ENCODE peak calls at places on chromosome 22, in seven cellular contexts. I is ovary, H is cardiac fibroblast, L is cardiac muscle cell, D is fibroblast of lung, C is esophagus squamous epithelium, Q is progenitor cell of endocrine pancreas. O is an unnamed sample.
A peak's percentile ranks its signal among the peaks of the same experiment; 100 is the strongest.

GRCh38 chr22:41524809-41525449 is 19.3 kb downstream of the POLR3H start:
- DNase-seq in Q (no peak), D (no peak), L (no peak), C (no peak), I (peak; percentile 53), H (peak; percentile 33), O (no peak)

GRCh38 chr22:36562261-36562835 is 33.4 kb upstream of the EIF3D start:
- DNase-seq in Q (no peak), D (peak; percentile 48), H (peak; percentile 75), C (no peak), L (no peak), I (no peak), O (no peak)

GRCh38 chr22:32123657-32124056 is 35.4 kb downstream of the C22orf42 start:
- DNase-seq in L (no peak), C (no peak), H (no peak), D (no peak), Q (no peak), I (no peak), O (no peak)

GRCh38 chr22:20159088-20159487 is 8.2 kb upstream of the CCDC188 start:
- DNase-seq in I (no peak), H (no peak), Q (no peak), L (peak; percentile 42), D (no peak), C (no peak), O (no peak)

GRCh38 chr22:19043111-19044085 is 78.8 kb downstream of the DGCR2 start:
- DNase-seq in I (no peak), C (no peak), L (no peak), H (peak; percentile 9), D (peak; percentile 15), Q (no peak), O (no peak)

GRCh38 chr22:48240165-48240934 is 1477.9 kb downstream of the TBC1D22A start:
- DNase-seq in H (no peak), D (no peak), Q (no peak), I (no peak), C (no peak), L (no peak), O (no peak)

GRCh38 chr22:35446365-35446764 is 46.4 kb downstream of the MCM5 start:
- DNase-seq in I (no peak), Q (no peak), H (peak; percentile 88), L (no peak), D (peak; percentile 97), C (no peak), O (no peak)

GRCh38 chr22:32175751-32176644 is 16.9 kb upstream of the C22orf42 start:
- DNase-seq in D (no peak), H (no peak), I (no peak), L (peak; percentile 42), Q (peak; percentile 30), C (no peak), O (no peak)

GRCh38 chr22:42820075-42820763 is 36.9 kb downstream of the ARFGAP3 start:
- DNase-seq in Q (no peak), H (peak; percentile 74), L (peak; percentile 42), I (no peak), C (no peak), D (peak; percentile 77), O (no peak)

GRCh38 chr22:40405178-40406062 is 35.0 kb downstream of the SGSM3 start:
- DNase-seq in D (no peak), Q (no peak), I (no peak), C (no peak), H (no peak), L (no peak), O (no peak)

GRCh38 chr22:23899042-23899745 is 5.0 kb downstream of the MIF start:
- DNase-seq in D (no peak), C (no peak), H (no peak), Q (no peak), I (no peak), L (no peak), O (no peak)

GRCh38 chr22:29353860-29354259 is 34.5 kb downstream of the AP1B1 start:
- DNase-seq in C (no peak), D (no peak), H (no peak), L (no peak), I (no peak), Q (no peak), O (no peak)

GRCh38 chr22:29359469-29359868 is 28.9 kb downstream of the AP1B1 start:
- DNase-seq in L (peak; percentile 89), D (peak; percentile 54), I (peak; percentile 67), Q (no peak), C (no peak), H (peak; percentile 62), O (peak; percentile 50)
- TF ChIP-seq CTCF in L (peak; percentile 81), D (peak; percentile 59), I (peak; percentile 47), Q (peak; percentile 51), C (no peak), H (peak; percentile 78), O (peak; percentile 75)

DNA sequence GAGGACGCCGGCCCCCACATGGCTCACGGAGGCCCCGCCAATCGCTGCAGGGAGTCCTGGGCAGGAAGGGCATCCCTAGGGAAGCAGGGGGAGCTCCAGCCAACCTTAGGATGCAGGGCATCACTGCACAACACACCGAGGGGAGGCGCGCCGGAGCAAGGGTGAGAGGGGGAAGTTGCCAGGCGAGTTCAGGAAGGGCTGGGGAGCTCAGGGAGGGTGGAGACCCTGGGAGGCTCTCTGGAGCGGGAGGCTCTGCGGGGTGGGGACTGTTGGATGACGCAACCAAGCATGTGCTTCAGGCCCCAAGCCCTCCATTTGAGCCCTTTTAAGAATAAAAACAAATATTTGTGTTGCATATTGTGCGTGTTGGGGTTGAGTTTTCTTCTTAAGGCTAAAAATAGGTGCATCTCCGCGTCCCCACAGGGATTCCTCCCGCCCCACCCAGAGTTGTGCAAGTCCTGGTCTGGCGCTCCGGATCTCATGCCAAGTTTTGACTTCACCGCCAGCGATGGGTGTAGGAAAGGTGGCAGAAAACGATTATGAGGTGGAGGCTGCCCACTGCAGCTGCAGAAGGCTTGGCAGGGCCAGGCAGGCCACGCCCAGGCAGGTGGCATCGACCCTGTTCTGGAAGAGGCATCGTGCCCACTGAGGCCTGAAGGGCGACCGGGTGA is 65.2 kb downstream of the WNT7B start:
- DNase-seq in C (no peak), L (no peak), H (peak; percentile 78), I (no peak), Q (no peak), D (peak; percentile 18), O (no peak)
- TF ChIP-seq CTCF in C (no peak), L (no peak), H (no peak), I (no peak), Q (no peak), D (no peak), O (no peak)

GRCh38 chr22:21642584-21643448 is 714 bp downstream of the SDF2L1 start:
- DNase-seq in D (peak; percentile 37), L (peak; percentile 61), C (no peak), H (peak; percentile 63), I (no peak), Q (peak; percentile 45), O (no peak)

GRCh38 chr22:21640810-21641209 is 1.3 kb upstream of the SDF2L1 start:
- DNase-seq in Q (no peak), C (no peak), I (no peak), H (no peak), L (no peak), D (no peak), O (no peak)

GRCh38 chr22:21641417-21641794 is 696 bp upstream of the SDF2L1 start:
- DNase-seq in Q (no peak), L (peak; percentile 68), H (peak; percentile 70), I (no peak), D (peak; percentile 42), C (no peak), O (no peak)

GRCh38 chr22:21641795-21642583 is at the start of gene SDF2L1:
- DNase-seq in L (peak; percentile 99), C (peak; percentile 94), D (peak; percentile 99), H (peak; percentile 99), Q (peak; percentile 93), I (peak; percentile 96), O (peak; percentile 99)

GRCh38 chr22:21643533-21644357 is 1.6 kb downstream of the SDF2L1 start:
- DNase-seq in Q (no peak), H (no peak), C (no peak), I (no peak), L (no peak), D (no peak), O (no peak)
- TF ChIP-seq CTCF in Q (no peak), H (no peak), C (no peak), I (no peak), L (peak; percentile 14), D (no peak), O (peak; percentile 12)

DNA sequence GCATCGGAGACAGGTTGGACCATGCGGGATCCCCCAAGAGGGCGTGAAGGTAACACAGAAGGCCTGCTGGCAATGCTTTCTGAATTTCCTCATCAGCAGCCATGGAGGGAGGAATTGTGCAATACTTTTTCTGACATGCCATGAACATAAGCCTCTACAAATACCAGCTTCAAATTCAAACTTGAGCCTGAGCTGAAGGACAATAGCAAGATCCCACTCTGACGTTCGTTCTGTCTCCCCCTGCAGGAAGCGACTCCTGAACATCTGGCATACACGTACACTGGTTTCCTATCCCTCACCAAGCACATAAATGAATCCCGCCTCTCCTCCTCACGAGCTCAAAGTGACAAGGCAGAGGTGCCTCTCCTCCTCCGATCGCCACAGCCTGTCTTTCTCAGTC is 312.2 kb downstream of the BRD1 start:
- DNase-seq in Q (no peak), I (no peak), D (no peak), L (no peak), C (no peak), H (no peak), O (no peak)
- TF ChIP-seq CTCF in Q (peak; percentile 13), I (no peak), D (no peak), L (no peak), C (no peak), H (no peak), O (no peak)

DNA sequence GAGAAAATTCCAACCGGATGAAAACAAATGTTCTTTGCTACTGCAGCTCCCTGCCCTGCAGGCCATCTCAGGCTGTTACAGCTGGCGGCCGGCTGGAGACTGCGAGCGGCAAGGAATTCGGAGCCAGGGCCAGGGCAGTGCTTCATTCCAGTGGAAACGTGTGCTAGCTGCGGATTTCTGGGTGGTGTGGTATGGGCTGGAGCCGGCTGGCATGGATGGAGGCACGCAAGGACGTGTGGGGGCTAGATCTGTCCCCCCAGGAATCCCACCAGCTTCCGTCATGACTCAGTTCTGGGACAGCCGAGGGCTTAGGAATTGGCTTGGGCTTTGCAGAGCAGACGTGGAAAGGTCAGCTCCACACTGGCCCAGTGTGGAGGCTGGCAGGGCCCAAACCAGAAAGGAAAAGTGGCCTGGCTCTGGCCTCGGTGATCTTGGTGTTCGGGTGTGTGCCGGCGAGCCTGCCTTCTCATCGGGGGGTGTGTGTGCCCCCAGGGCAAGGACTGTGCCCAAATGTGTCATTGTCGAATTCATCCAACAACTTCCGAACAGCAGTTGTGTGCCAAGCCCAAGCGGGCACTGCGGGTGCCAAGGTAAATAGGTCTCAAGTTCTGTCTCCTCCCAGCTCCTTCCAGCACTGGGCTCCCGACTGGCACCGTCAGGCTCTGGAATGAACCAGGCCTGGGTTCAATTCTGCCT is 48.1 kb upstream of the SHISAL1 start:
- DNase-seq in H (peak; percentile 40), Q (no peak), L (no peak), D (peak; percentile 93), I (peak; percentile 53), C (no peak), O (no peak)
- TF ChIP-seq CTCF in H (peak; percentile 36), Q (peak; percentile 13), L (peak; percentile 46), D (peak; percentile 15), I (peak; percentile 28), C (no peak), O (no peak)

DNA sequence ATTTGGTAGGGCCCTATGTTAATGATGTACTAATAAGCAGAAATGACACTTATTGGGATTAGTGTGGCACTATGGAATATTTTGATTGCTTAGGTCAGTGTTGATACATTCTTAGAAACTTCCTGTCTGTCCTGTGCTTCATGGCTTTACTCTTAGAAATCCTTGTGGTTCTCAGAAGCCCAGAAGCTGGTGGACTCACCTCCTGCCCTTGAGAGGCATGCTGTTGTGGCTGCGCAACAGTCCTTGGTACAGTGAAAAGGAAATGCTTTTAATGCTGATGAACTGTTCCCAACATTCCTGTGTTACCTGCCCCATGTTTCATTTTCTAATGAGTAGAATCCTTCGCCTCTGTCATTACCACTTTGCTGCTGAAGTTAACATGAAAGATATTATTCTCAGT is 52.4 kb upstream of the MYO18B start:
- DNase-seq in Q (no peak), I (no peak), C (no peak), D (peak; percentile 22), H (no peak), L (no peak), O (no peak)
- TF ChIP-seq CTCF in Q (no peak), I (no peak), C (no peak), D (no peak), H (no peak), L (no peak), O (no peak)

O was measured in D721Med.